ENCODE peak calls at places on chromosomes 5 and 9, in four cellular contexts. W is right cardiac atrium, O is DND-41, Q is IMR-90. G is an unnamed sample.

GRCh38 chr5:101418735-101419134 is 515.7 kb upstream of the ST8SIA4 start:
- DNase-seq in W (no peak), O (no peak), Q (no peak), G (no peak)

GRCh38 chr5:93150311-93151012 is 430.6 kb downstream of the NR2F1-AS1 start:
- DNase-seq in Q (peak; percentile 30), O (no peak), W (no peak), G (no peak)

GRCh38 chr9:71725590-71726338 is 42.5 kb downstream of the CEMIP2 start:
- DNase-seq in O (no peak), W (no peak), Q (peak; percentile 90), G (no peak)

GRCh38 chr9:71762900-71763653 is 5.2 kb downstream of the CEMIP2 start:
- DNase-seq in W (no peak), O (no peak), Q (peak; percentile 84), G (no peak)

GRCh38 chr5:9927106-9927505 is 297.0 kb upstream of the TAS2R1 start:
- DNase-seq in O (no peak), W (no peak), Q (peak; percentile 25), G (no peak)

GRCh38 chr5:166340039-166340438 is 1951.4 kb upstream of the WWC1 start:
- DNase-seq in O (no peak), Q (no peak), W (no peak), G (no peak)

GRCh38 chr9:21583628-21584027 is 101.5 kb upstream of the IFNE start:
- DNase-seq in W (no peak), Q (no peak), O (no peak), G (no peak)

GRCh38 chr5:74239268-74239667 is 401.3 kb downstream of the ENC1 start:
- DNase-seq in O (no peak), W (no peak), Q (no peak), G (no peak)

GRCh38 chr5:145499483-145499882 is 335.7 kb downstream of the PRELID2 start:
- DNase-seq in O (no peak), W (no peak), Q (peak; percentile 39), G (no peak)

GRCh38 chr9:691825-692363 is 149.6 kb upstream of the DMRT1 start:
- DNase-seq in O (no peak), Q (no peak), W (no peak), G (no peak)

GRCh38 chr5:59744531-59744992 is 149.0 kb downstream of the PDE4D start:
- DNase-seq in W (no peak), O (no peak), Q (peak; percentile 25), G (no peak)

GRCh38 chr5:158165647-158166046 is 306.7 kb upstream of the CLINT1 start:
- DNase-seq in O (no peak), Q (no peak), W (no peak), G (no peak)

GRCh38 chr5:31381299-31381698 is 150.6 kb downstream of the DROSHA start:
- DNase-seq in W (no peak), Q (no peak), O (no peak), G (no peak)

GRCh38 chr9:97571664-97572063 is 61.5 kb downstream of the TSTD2 start:
- DNase-seq in O (no peak), W (no peak), Q (no peak), G (no peak)

GRCh38 chr5:18281947-18282557 is 647.8 kb downstream of the TAF11L14 start:
- DNase-seq in W (no peak), O (no peak), Q (peak; percentile 62), G (no peak)

GRCh38 chr5:59620535-59621212 is 272.9 kb downstream of the PDE4D start:
- DNase-seq in O (no peak), Q (no peak), W (no peak), G (no peak)

GRCh38 chr5:159244163-159244562 is 18.9 kb upstream of the UBLCP1 start:
- DNase-seq in O (no peak), Q (peak; percentile 4), W (no peak), G (no peak)

GRCh38 chr5:142871056-142871879 is 101.1 kb downstream of the ARHGAP26 start:
- DNase-seq in O (no peak), W (no peak), Q (no peak), G (no peak)

GRCh38 chr5:142872217-142872616 is 102.0 kb downstream of the ARHGAP26 start:
- DNase-seq in O (no peak), W (no peak), Q (no peak), G (no peak)

GRCh38 chr5:142869883-142870282 is 99.7 kb downstream of the ARHGAP26 start:
- DNase-seq in Q (peak; percentile 11), O (no peak), W (no peak), G (no peak)

GRCh38 chr5:142871880-142872200 is 101.7 kb downstream of the ARHGAP26 start:
- DNase-seq in W (peak; percentile 70), Q (peak; percentile 29), O (no peak), G (no peak)

GRCh38 chr5:142870552-142870951 is 100.4 kb downstream of the ARHGAP26 start:
- DNase-seq in Q (no peak), W (no peak), O (no peak), G (no peak)
- H3K4me1 ChIP-seq in Q (peaks cover 4% of the 10 kb centered on the region), W (peaks cover 36% of the 10 kb centered on the region), O (peaks cover 9% of the 10 kb centered on the region), G (peaks cover 3% of the 10 kb centered on the region)

GRCh38 chr5:96756985-96757384 is 50.8 kb downstream of the ERAP1 start:
- DNase-seq in O (no peak), Q (no peak), W (no peak), G (no peak)
- H3K4me1 ChIP-seq in O (no peaks in the 10 kb centered on the region), Q (peaks cover 1% of the 10 kb centered on the region), W (no peaks in the 10 kb centered on the region), G (no peaks in the 10 kb centered on the region)

GRCh38 chr5:131619102-131619501 is 15.9 kb downstream of the RAPGEF6 start:
- DNase-seq in Q (no peak), W (no peak), O (no peak), G (no peak)
- H3K4me1 ChIP-seq in Q (peaks cover 7% of the 10 kb centered on the region), W (peaks cover 1% of the 10 kb centered on the region), O (no peaks in the 10 kb centered on the region), G (peaks cover 21% of the 10 kb centered on the region)

GRCh38 chr5:3122216-3122615 is 370.7 kb upstream of the IRX2 start:
- DNase-seq in W (no peak), O (no peak), Q (no peak), G (no peak)

GRCh38 chr5:3121813-3122212 is 370.3 kb upstream of the IRX2 start:
- DNase-seq in O (no peak), Q (no peak), W (no peak), G (no peak)

GRCh38 chr5:3124410-3124809 is 372.9 kb upstream of the IRX2 start:
- DNase-seq in Q (no peak), W (no peak), O (no peak), G (no peak)

GRCh38 chr5:3123763-3124157 is 372.3 kb upstream of the IRX2 start:
- DNase-seq in O (no peak), W (no peak), Q (no peak), G (no peak)

DNA sequence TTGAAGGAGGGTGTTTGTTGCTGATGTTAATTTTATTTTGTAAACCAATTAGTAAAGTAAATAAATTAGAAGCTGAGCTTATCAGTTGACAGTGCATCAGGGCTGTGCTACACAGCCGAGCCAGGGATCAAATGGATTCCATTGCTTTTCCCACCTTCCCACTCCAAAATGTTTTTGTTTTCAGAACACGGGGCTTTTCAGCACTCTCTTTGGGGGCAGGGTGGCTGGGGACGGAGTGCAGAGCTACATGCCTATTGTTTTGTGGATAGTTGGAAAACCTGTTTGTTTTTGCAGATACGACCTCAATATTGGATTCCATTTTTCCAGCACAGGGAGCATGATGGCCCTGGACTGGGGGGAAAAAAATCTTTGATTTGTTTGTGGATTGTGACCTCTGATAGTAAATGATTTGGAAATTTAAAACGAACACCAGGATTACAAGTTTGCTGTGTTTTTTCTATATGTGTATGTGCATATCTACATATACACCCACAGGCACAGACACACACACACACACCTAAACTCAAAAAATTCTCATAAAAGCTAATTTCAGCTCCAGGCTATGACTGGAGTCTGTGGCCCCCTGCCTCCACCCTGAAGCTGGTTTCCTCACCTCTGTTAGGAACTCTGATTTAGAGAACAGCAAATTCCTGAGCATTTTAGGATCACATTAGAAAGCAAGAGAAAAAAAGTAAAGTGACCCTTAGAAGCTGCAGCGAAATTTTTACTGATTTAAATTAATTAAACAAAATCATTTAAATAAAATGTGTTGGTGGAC is 371.7 kb upstream of the IRX2 start:
- DNase-seq in O (no peak), Q (no peak), W (no peak), G (no peak)
- H3K4me1 ChIP-seq in O (peaks cover 5% of the 10 kb centered on the region), Q (no peaks in the 10 kb centered on the region), W (no peaks in the 10 kb centered on the region), G (no peaks in the 10 kb centered on the region)

DNA sequence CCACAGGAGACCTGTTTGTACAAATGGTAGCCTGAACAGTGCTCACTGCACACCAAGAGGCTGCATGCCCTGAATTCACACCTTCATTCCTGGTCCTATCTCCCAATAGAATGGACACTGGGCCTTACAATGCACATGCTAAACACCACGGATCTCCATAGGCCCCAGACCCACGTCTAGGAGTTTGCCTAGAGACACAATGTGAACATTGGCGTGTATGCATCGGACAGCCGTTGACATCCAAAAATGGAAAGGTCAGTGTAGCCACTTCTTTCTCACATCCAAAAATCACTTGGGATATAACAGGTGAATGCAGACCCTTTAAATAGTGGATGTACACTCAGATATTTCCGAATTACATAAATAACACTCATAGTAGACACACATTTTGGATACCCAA is 927 bp downstream of the PAX5 start:
- DNase-seq in Q (no peak), W (no peak), O (no peak), G (no peak)
- H3K4me1 ChIP-seq in Q (no peaks in the 10 kb centered on the region), W (peaks cover 7% of the 10 kb centered on the region), O (peaks cover 9% of the 10 kb centered on the region), G (peaks cover 66% of the 10 kb centered on the region)

DNA sequence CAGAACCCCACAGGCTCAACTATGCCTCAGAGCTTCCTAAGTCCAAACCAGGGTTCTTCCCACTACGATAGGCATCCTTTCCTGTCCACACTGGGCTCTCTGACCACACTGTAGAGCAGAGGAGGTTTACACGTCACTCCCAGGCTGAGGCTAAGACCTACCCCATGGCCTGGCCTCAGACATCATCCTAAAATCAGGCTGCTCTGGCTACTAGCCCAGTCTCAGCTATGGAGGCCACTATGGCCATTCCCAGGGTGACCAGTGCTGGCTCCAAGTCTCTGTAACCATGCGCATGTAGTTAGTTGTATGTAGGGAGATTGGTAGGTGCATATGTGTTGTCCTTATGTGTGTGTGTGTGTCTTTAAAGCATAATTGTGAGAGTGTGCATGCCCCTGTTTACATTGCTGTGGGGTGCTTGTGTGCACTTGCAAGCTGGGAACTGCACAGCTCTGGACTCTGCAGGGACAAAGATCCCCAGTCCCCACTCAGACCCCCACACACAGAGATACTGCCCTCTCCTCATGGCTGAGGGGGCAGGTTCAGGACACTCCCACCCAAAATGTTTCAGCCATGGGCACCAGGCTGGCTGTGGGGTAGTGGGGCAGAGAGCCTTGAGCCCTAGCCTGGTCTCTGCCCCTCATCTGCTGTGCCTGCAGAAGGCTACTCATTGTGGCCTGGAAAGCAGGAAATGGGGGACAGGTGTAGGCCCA is 12.3 kb downstream of the PDLIM4 start:
- DNase-seq in Q (no peak), O (no peak), W (no peak), G (no peak)
- H3K4me1 ChIP-seq in Q (peaks cover 37% of the 10 kb centered on the region), O (peaks cover 6% of the 10 kb centered on the region), W (peaks cover 8% of the 10 kb centered on the region), G (no peaks in the 10 kb centered on the region)

G was measured in CD4-positive, CD25-positive, alpha-beta regulatory T cell.